ENCODE peak calls at places on chromosomes 6 and 20, in six cellular contexts. D, U, G, W, T and F are unnamed samples.

GRCh38 chr6:14031516-14031915 is 86.1 kb upstream of the CD83 start:
- DNase-seq in D (no peak), U (no peak), G (no peak), W (no peak), T (no peak), F (no peak)

GRCh38 chr6:14762077-14762476 is 483.8 kb upstream of the JARID2 start:
- DNase-seq in D (no peak), U (no peak), G (no peak), W (no peak), T (no peak), F (no peak)

GRCh38 chr6:167031082-167031709 is 32.0 kb downstream of the CEP43 start:
- DNase-seq in D (no peak), U (no peak), G (no peak), W (no peak), T (no peak), F (peak; percentile 7)

GRCh38 chr20:3247638-3248037 is 8.6 kb upstream of the SLC4A11 start:
- DNase-seq in D (no peak), U (no peak), G (no peak), W (no peak), T (no peak), F (no peak)

GRCh38 chr20:44057698-44058675 is 129.0 kb downstream of the JPH2 start:
- DNase-seq in D (no peak), U (no peak), G (no peak), W (peak; percentile 44), T (no peak), F (peak; percentile 66)

GRCh38 chr20:10536531-10536930 is 101.4 kb downstream of the SLX4IP start:
- DNase-seq in D (no peak), U (peak; percentile 3), G (peak; percentile 27), W (no peak), T (no peak), F (peak; percentile 53)

GRCh38 chr6:18269253-18269652 is 4.9 kb upstream of the DEK start:
- DNase-seq in D (peak; percentile 24), U (peak; percentile 15), G (no peak), W (no peak), T (no peak), F (no peak)

GRCh38 chr6:137271245-137272183 is 52.3 kb upstream of the IFNGR1 start:
- DNase-seq in D (peak; percentile 69), U (peak; percentile 66), G (peak; percentile 63), W (no peak), T (no peak), F (peak; percentile 81)

GRCh38 chr20:17965042-17965697 is 3.4 kb downstream of the SNX5 start:
- DNase-seq in D (no peak), U (no peak), G (no peak), W (no peak), T (no peak), F (peak; percentile 40)

GRCh38 chr6:73079611-73079955 is 145.7 kb downstream of the KHDC1L start:
- DNase-seq in D (no peak), U (no peak), G (no peak), W (peak; percentile 52), T (no peak), F (peak; percentile 64)

GRCh38 chr6:11064836-11065235 is 20.7 kb upstream of the ELOVL2 start:
- DNase-seq in D (no peak), U (no peak), G (peak; percentile 94), W (no peak), T (no peak), F (no peak)

GRCh38 chr6:138647006-138647405 is 126.6 kb upstream of the CCDC28A start:
- DNase-seq in D (no peak), U (no peak), G (no peak), W (peak; percentile 42), T (no peak), F (peak; percentile 90)

GRCh38 chr6:31107052-31107451 is 5.3 kb downstream of the C6orf15 start:
- DNase-seq in D (no peak), U (no peak), G (no peak), W (no peak), T (no peak), F (no peak)

GRCh38 chr6:157244780-157245179 is 78.5 kb downstream of the TMEM242 start:
- DNase-seq in D (no peak), U (no peak), G (no peak), W (no peak), T (no peak), F (no peak)

GRCh38 chr6:161037873-161038228 is 46.3 kb downstream of the MAP3K4 start:
- DNase-seq in D (no peak), U (no peak), G (no peak), W (no peak), T (no peak), F (no peak)

GRCh38 chr6:84408028-84408427 is 180.6 kb upstream of the CEP162 start:
- DNase-seq in D (no peak), U (no peak), G (no peak), W (no peak), T (no peak), F (no peak)

GRCh38 chr6:15184441-15184861 is 61.4 kb upstream of the JARID2 start:
- DNase-seq in D (peak; percentile 59), U (no peak), G (no peak), W (no peak), T (no peak), F (no peak)

GRCh38 chr6:56742122-56742791 is 99.6 kb upstream of the DST start:
- DNase-seq in D (peak; percentile 66), U (no peak), G (no peak), W (no peak), T (no peak), F (peak; percentile 28)

GRCh38 chr6:131317516-131317915 is 182.2 kb downstream of the AKAP7 start:
- DNase-seq in D (no peak), U (no peak), G (no peak), W (peak; percentile 38), T (no peak), F (peak; percentile 17)

GRCh38 chr6:160156842-160157241 is 35.2 kb downstream of the SLC22A1 start:
- DNase-seq in D (no peak), U (no peak), G (no peak), W (no peak), T (no peak), F (peak; percentile 36)

GRCh38 chr20:13006825-13007224 is 1.9 kb upstream of the SPTLC3 start:
- DNase-seq in D (no peak), U (no peak), G (no peak), W (peak; percentile 46), T (no peak), F (peak; percentile 60)

GRCh38 chr20:38671186-38671585 is 53.1 kb upstream of the SLC32A1 start:
- DNase-seq in D (no peak), U (no peak), G (peak; percentile 57), W (no peak), T (no peak), F (no peak)

GRCh38 chr20:41290804-41291389 is 26.6 kb downstream of the ZHX3 start:
- DNase-seq in D (no peak), U (no peak), G (no peak), W (no peak), T (no peak), F (no peak)

GRCh38 chr6:121677551-121677950 is 242.1 kb downstream of the GJA1 start:
- DNase-seq in D (no peak), U (no peak), G (no peak), W (no peak), T (no peak), F (no peak)

GRCh38 chr20:137668-138131 is 4.7 kb upstream of the DEFB126 start:
- DNase-seq in D (peak; percentile 13), U (peak; percentile 51), G (no peak), W (no peak), T (no peak), F (no peak)
- TF ChIP-seq CTCF in D (peak; percentile 31), U (peak; percentile 86), G (peak; percentile 33), W (peak; percentile 14), T (no peak), F (no peak)

GRCh38 chr20:36408219-36408618 is 102.1 kb downstream of the DLGAP4 start:
- DNase-seq in D (no peak), U (no peak), G (peak; percentile 49), W (no peak), T (no peak), F (peak; percentile 63)
- H3K4me3 ChIP-seq in D (no peak overlapping the region), U (no peak overlapping the region), G (no peak overlapping the region), W (no peak overlapping the region), T (no peak overlapping the region), F (no peak overlapping the region)

GRCh38 chr6:43494766-43495165 is 15.4 kb downstream of the LRRC73 start:
- DNase-seq in D (no peak), U (no peak), G (no peak), W (no peak), T (no peak), F (no peak)

GRCh38 chr6:43496370-43497128 is 13.6 kb downstream of the LRRC73 start:
- DNase-seq in D (peak; percentile 35), U (peak; percentile 51), G (peak; percentile 62), W (no peak), T (no peak), F (peak; percentile 43)

GRCh38 chr6:43497129-43497396 is 13.1 kb downstream of the LRRC73 start:
- DNase-seq in D (no peak), U (no peak), G (no peak), W (no peak), T (no peak), F (no peak)

GRCh38 chr6:43494321-43494720 is 15.8 kb downstream of the LRRC73 start:
- DNase-seq in D (no peak), U (no peak), G (no peak), W (no peak), T (no peak), F (no peak)

DNA sequence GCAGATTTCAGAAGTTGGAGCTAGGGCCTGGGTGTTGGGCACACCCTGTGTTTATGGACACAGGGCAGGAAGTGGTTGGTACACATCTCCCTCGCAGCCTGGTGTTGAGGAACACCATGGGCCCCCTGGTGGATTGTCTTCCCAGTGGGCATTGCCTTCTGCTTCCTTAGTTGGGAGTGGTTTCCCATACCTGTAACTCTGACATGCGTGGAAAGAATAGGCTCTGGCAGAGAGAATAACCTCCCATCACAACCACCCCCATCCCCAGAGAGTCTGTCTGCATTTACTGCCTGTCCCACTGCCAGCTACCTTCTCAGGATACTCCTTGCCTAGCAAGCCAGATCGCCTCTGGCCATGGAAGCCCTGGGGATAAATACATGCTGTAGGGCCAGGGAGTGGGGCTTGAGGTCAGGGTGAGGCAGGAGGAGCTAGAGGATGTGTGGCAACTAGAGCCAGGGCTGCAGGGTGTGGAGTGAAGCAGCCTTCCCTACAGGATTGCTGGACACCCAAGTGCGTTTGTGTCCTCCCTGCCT is 14.7 kb downstream of the LRRC73 start:
- DNase-seq in D (no peak), U (no peak), G (no peak), W (no peak), T (no peak), F (no peak)
- TF ChIP-seq CTCF in D (no peak), U (no peak), G (peak; percentile 21), W (peak; percentile 31), T (peak; percentile 24), F (peak; percentile 20)

GRCh38 chr20:54088430-54088829 is 18.0 kb upstream of the BCAS1 start:
- DNase-seq in D (no peak), U (no peak), G (no peak), W (no peak), T (no peak), F (no peak)
- H3K4me3 ChIP-seq in D (no peak overlapping the region), U (no peak overlapping the region), G (no peak overlapping the region), W (no peak overlapping the region), T (no peak overlapping the region), F (no peak overlapping the region)

GRCh38 chr20:58647162-58647813 is 3.8 kb upstream of the STX16 start:
- DNase-seq in D (peak; percentile 27), U (peak; percentile 64), G (no peak), W (no peak), T (no peak), F (no peak)
- TF ChIP-seq CTCF in D (peak; percentile 7), U (peak; percentile 77), G (no peak), W (no peak), T (no peak), F (no peak)